ENCODE peak calls at places on chromosomes 1 and 21, in six cellular contexts. E, R, K, O, B and G are unnamed samples.

GRCh38 chr1:39220900-39221870 is 16.7 kb downstream of the MACF1 start:
- DNase-seq in E (no peak), R (no peak), K (no peak), O (no peak), B (no peak), G (no peak)

GRCh38 chr1:77232829-77233228 is 13.6 kb upstream of the PIGK start:
- DNase-seq in E (no peak), R (no peak), K (no peak), O (no peak), B (no peak), G (no peak)

GRCh38 chr21:45421071-45421845 is 16.3 kb downstream of the COL18A1 start:
- DNase-seq in E (no peak), R (no peak), K (peak), O (no peak), B (no peak), G (no peak)

GRCh38 chr1:214303538-214303937 is 22.6 kb downstream of the SMYD2 start:
- DNase-seq in E (no peak), R (no peak), K (no peak), O (no peak), B (no peak), G (no peak)

GRCh38 chr21:35226960-35227741 is 178.0 kb upstream of the RUNX1 start:
- DNase-seq in E (no peak), R (peak), K (no peak), O (no peak), B (peak), G (peak)

GRCh38 chr1:199073166-199073565 is 434.3 kb downstream of the PTPRC start:
- DNase-seq in E (no peak), R (no peak), K (no peak), O (no peak), B (no peak), G (no peak)

GRCh38 chr1:206497363-206497762 is 10.0 kb upstream of the RASSF5 start:
- DNase-seq in E (no peak), R (no peak), K (no peak), O (no peak), B (no peak), G (no peak)

GRCh38 chr21:38244885-38245869 is 11.6 kb upstream of the KCNJ15 start:
- DNase-seq in E (no peak), R (peak), K (no peak), O (no peak), B (peak), G (peak)

GRCh38 chr1:230124187-230125128 is 57.4 kb downstream of the GALNT2 start:
- DNase-seq in E (no peak), R (no peak), K (no peak), O (no peak), B (no peak), G (no peak)

GRCh38 chr1:25567710-25568089 is 24.3 kb downstream of the LDLRAP1 start:
- DNase-seq in E (no peak), R (no peak), K (no peak), O (no peak), B (no peak), G (no peak)

GRCh38 chr1:225449261-225449660 is 21.4 kb upstream of the LBR start:
- DNase-seq in E (no peak), R (no peak), K (no peak), O (peak), B (no peak), G (no peak)

GRCh38 chr1:99264201-99265021 is at the start of gene PLPPR4:
- DNase-seq in E (peak), R (no peak), K (peak), O (peak), B (no peak), G (no peak)

GRCh38 chr1:81317191-81317590 is 483.5 kb upstream of the ADGRL2 start:
- DNase-seq in E (no peak), R (no peak), K (no peak), O (no peak), B (no peak), G (no peak)

GRCh38 chr1:114105401-114105979 is 48.2 kb downstream of the SYT6 start:
- DNase-seq in E (no peak), R (no peak), K (no peak), O (no peak), B (no peak), G (no peak)

GRCh38 chr1:160664573-160665051 is 17.8 kb upstream of the SLAMF1 start:
- DNase-seq in E (no peak), R (peak), K (no peak), O (no peak), B (no peak), G (no peak)

GRCh38 chr1:53946252-53947171 is at the start of gene LRRC42:
- DNase-seq in E (no peak), R (no peak), K (no peak), O (no peak), B (no peak), G (no peak)